ENCODE peak calls at places on chromosomes 7 and 10, in six cellular contexts. C, E, Q, B, I and J are unnamed samples.

GRCh38 chr7:101160917-101161316 is 4.5 kb downstream of the VGF start:
- DNase-seq in C (no peak), E (no peak), Q (no peak), B (no peak), I (no peak), J (no peak)

GRCh38 chr7:128082431-128082830 is 51.2 kb upstream of the LRRC4 start:
- DNase-seq in C (no peak), E (no peak), Q (no peak), B (no peak), I (no peak), J (no peak)

GRCh38 chr7:120856621-120857352 is 1.2 kb downstream of the TSPAN12 start:
- DNase-seq in C (no peak), E (peak), Q (peak), B (peak), I (peak), J (peak)

GRCh38 chr10:112131361-112131760 is 52.2 kb downstream of the GPAM start:
- DNase-seq in C (no peak), E (no peak), Q (no peak), B (no peak), I (no peak), J (no peak)

GRCh38 chr7:68319061-68319460 is 1279.2 kb upstream of the AUTS2 start:
- DNase-seq in C (no peak), E (no peak), Q (no peak), B (no peak), I (no peak), J (no peak)

GRCh38 chr10:43233601-43234430 is 33.0 kb downstream of the RASGEF1A start:
- DNase-seq in C (no peak), E (no peak), Q (no peak), B (no peak), I (no peak), J (no peak)

GRCh38 chr10:97744405-97745035 is 7.6 kb downstream of the ZFYVE27 start:
- DNase-seq in C (no peak), E (no peak), Q (no peak), B (no peak), I (no peak), J (no peak)

GRCh38 chr10:77835669-77836086 is 90.9 kb downstream of the DLG5 start:
- DNase-seq in C (no peak), E (no peak), Q (no peak), B (no peak), I (peak), J (no peak)

GRCh38 chr10:21296575-21297355 is 228.7 kb downstream of the SKIDA1 start:
- DNase-seq in C (no peak), E (no peak), Q (no peak), B (no peak), I (no peak), J (no peak)

GRCh38 chr7:143936087-143937009 is 1.3 kb downstream of the OR2F2 start:
- DNase-seq in C (no peak), E (peak), Q (peak), B (peak), I (peak), J (peak)

GRCh38 chr7:4683043-4683883 is 1.2 kb downstream of the FOXK1 start:
- DNase-seq in C (no peak), E (no peak), Q (peak), B (peak), I (no peak), J (peak)

GRCh38 chr10:21953585-21954057 is 49.9 kb downstream of the DNAJC1 start:
- DNase-seq in C (peak), E (peak), Q (peak), B (peak), I (no peak), J (peak)

GRCh38 chr7:14144109-14144508 is 154.6 kb upstream of the ETV1 start:
- DNase-seq in C (no peak), E (no peak), Q (no peak), B (no peak), I (no peak), J (no peak)

GRCh38 chr7:153061913-153062528 is 302.5 kb downstream of the ACTR3B start:
- DNase-seq in C (no peak), E (no peak), Q (no peak), B (no peak), I (no peak), J (no peak)

GRCh38 chr10:55464083-55464482 is 663.1 kb upstream of the PCDH15 start:
- DNase-seq in C (no peak), E (no peak), Q (no peak), B (no peak), I (no peak), J (no peak)

GRCh38 chr7:25675789-25676474 is 447.6 kb upstream of the NPVF start:
- DNase-seq in C (no peak), E (no peak), Q (no peak), B (no peak), I (no peak), J (no peak)

GRCh38 chr7:155001756-155002410 is 1.0 kb downstream of the PAXIP1 start:
- DNase-seq in C (no peak), E (peak), Q (peak), B (peak), I (no peak), J (peak)

GRCh38 chr10:22341936-22342222 is 3.4 kb upstream of the SPAG6 start:
- DNase-seq in C (no peak), E (no peak), Q (no peak), B (no peak), I (no peak), J (no peak)

GRCh38 chr7:113831509-113831908 is 87.3 kb downstream of the PPP1R3A start:
- DNase-seq in C (no peak), E (peak), Q (no peak), B (peak), I (peak), J (no peak)

GRCh38 chr10:117268907-117269306 is 28.0 kb downstream of the SLC18A2 start:
- DNase-seq in C (no peak), E (no peak), Q (no peak), B (no peak), I (no peak), J (no peak)

GRCh38 chr10:117271427-117271826 is 30.5 kb downstream of the SLC18A2 start:
- DNase-seq in C (peak), E (peak), Q (peak), B (no peak), I (peak), J (peak)

GRCh38 chr10:117266812-117267211 is 25.9 kb downstream of the SLC18A2 start:
- DNase-seq in C (no peak), E (no peak), Q (no peak), B (no peak), I (no peak), J (no peak)

GRCh38 chr10:117266400-117266799 is 25.5 kb downstream of the SLC18A2 start:
- DNase-seq in C (no peak), E (no peak), Q (no peak), B (no peak), I (no peak), J (no peak)

GRCh38 chr10:117268258-117268657 is 27.3 kb downstream of the SLC18A2 start:
- DNase-seq in C (no peak), E (no peak), Q (no peak), B (no peak), I (no peak), J (no peak)
- H3K4me3 ChIP-seq in C (no peak), E (no peak), Q (no peak), B (no peak), I (no peak), J (no peak)

DNA sequence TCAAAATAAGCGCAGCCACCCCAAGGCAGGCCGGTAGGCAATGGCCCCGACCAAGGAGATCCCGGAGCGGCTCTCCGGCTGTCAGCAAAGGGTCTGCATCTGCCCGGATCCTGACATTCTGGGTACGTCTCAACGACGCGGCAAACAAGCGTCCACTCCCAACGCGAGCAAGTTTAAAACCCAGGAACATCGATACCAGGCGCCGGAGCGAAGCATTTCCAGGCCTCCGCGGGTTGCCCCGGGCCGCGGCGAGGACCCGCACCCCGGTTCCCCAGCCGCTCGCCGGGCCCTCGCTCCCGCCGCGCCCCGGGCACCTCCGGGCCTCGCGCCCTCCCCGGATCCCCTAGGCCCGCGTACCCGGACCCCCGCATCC is 456 bp downstream of the URGCP start:
- DNase-seq in C (peak), E (peak), Q (peak), B (peak), I (peak), J (peak)
- H3K4me3 ChIP-seq in C (peak), E (peak), Q (peak), B (peak), I (peak), J (peak)

GRCh38 chr7:151381083-151381332 is 28.8 kb downstream of the WDR86 start:
- DNase-seq in C (no peak), E (no peak), Q (no peak), B (no peak), I (no peak), J (no peak)
- H3K4me3 ChIP-seq in C (no peak), E (no peak), Q (no peak), B (no peak), I (no peak), J (no peak)

GRCh38 chr10:113960617-113961260 is 82.9 kb upstream of the ADRB1 start:
- DNase-seq in C (peak), E (peak), Q (peak), B (no peak), I (no peak), J (no peak)

GRCh38 chr10:113958631-113959382 is 84.9 kb upstream of the ADRB1 start:
- DNase-seq in C (peak), E (peak), Q (peak), B (peak), I (peak), J (peak)

GRCh38 chr10:113965077-113965476 is 78.6 kb upstream of the ADRB1 start:
- DNase-seq in C (no peak), E (no peak), Q (no peak), B (no peak), I (no peak), J (no peak)

GRCh38 chr10:113959383-113959760 is 84.3 kb upstream of the ADRB1 start:
- DNase-seq in C (peak), E (peak), Q (no peak), B (no peak), I (peak), J (no peak)

DNA sequence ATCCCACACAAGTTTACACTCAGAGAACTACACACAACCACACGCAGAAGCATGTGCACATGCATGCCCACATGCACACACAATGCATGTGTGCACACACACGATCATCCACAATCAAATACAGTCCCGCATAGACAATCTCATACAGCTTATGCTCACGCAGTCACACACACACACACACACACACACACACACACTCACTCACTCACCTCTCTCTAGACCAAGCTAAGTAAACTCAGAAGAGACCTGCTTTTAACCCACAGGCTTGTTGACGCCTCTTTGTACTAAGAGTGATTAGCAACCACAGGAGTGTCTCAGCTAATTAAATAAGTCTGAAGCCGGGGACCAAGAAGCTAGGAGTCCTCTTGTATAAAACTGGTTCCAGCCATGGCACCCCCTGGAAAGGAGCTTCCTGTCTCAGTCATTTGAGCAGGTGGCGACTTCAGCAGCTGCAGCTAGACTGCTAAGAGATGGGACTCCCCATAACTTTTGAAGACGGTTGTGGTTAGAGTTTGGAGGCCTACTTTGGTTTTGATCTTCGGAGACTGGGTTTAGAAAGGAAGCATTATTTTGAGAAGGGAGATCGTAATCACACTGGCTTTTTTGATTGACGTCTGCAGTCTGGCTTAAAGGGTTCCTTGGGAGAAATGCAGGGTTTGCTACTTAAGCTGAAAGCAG is 82.3 kb upstream of the ADRB1 start:
- DNase-seq in C (no peak), E (no peak), Q (no peak), B (no peak), I (no peak), J (no peak)
- H3K4me3 ChIP-seq in C (no peak), E (no peak), Q (no peak), B (no peak), I (no peak), J (no peak)

GRCh38 chr7:151010002-151010306 is 14.3 kb downstream of the ATG9B start:
- DNase-seq in C (no peak), E (no peak), Q (no peak), B (no peak), I (no peak), J (no peak)

GRCh38 chr7:151008511-151009323 is 15.6 kb downstream of the ATG9B start:
- DNase-seq in C (peak), E (no peak), Q (no peak), B (peak), I (no peak), J (peak)

GRCh38 chr7:151010307-151011096 is 13.8 kb downstream of the ATG9B start:
- DNase-seq in C (peak), E (peak), Q (no peak), B (no peak), I (no peak), J (no peak)

GRCh38 chr7:151008143-151008510 is 16.2 kb downstream of the ATG9B start:
- DNase-seq in C (peak), E (peak), Q (no peak), B (no peak), I (no peak), J (peak)

DNA sequence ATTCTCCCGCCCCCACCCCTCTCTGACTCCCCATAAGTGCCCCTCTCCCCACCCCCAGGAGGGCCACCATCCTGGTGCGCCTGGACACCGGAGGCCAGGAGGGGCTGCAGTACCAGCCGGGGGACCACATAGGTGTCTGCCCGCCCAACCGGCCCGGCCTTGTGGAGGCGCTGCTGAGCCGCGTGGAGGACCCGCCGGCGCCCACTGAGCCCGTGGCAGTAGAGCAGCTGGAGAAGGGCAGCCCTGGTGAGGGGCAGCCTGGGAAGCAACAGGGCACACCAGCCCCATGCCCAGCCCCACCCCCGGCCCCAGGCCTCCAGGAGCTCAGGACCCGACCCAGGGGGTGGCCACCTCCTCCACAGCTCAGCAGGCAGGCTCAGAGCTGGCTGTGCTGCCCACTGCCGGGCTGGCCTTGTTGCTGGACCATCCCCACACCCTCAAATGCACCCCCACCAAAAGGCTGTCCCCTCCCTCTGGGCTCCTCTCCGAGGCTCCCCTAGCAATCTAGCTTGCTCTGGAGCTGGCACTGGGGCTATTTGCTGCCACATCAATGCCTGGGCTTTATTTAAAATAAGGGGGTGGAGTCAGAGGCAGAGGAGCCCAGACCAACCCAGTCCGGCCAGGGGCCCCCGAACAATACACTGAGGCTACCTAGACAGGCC is 14.8 kb downstream of the ATG9B start:
- DNase-seq in C (no peak), E (no peak), Q (no peak), B (no peak), I (no peak), J (no peak)
- H3K4me3 ChIP-seq in C (no peak), E (no peak), Q (no peak), B (no peak), I (no peak), J (no peak)

DNA sequence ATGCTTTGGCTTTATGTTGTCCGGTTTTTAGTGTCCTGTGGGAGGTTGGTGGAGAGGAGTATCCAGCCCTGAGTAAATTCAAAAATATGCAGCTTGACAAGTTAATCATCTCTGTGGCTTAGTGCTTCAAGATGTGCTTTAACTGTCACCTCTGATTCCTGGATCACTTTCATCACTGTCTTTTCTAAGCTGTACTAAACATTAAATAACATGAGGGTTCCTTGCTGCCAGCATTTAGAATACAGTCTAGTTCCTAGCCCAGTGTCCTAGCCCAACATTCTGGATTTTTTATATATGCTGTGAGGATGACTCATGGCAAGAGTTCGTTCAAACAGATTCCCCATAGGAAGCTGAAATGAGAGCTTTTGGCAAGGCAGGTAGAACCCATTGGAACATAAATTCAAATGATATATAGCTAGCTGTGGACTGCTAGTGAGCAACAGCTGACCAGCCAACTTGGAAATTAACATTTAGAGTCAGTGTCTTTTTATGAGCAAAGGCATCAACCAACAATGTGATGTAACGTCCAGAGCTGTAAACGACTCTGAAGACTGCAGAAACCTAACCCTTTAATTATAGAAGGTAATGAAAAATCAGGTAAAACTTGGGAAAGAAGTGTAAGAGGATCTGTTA is 80.6 kb upstream of the OIT3 start:
- DNase-seq in C (peak), E (peak), Q (peak), B (peak), I (peak), J (peak)
- H3K4me3 ChIP-seq in C (no peak), E (no peak), Q (no peak), B (no peak), I (no peak), J (no peak)

DNA sequence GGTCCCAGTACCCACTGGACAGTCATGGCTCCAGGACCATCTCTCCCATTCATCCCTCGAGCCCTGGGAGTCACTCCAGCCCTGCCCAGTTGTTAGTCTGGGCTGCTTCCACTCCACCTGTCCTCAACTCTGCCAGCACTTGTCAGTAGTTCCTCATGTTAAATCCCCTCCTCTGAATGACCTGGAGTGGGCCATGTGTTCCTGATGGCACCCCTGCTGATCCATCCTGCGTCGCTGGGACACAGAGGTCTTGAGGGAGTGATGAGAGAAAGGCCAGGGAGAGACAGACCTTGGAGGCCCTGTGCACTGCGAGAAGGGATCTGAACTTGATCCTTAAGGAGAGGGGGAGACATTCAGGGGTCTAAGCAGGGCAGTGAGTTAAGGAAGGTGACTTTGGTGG is 174.9 kb downstream of the GRID1 start:
- DNase-seq in C (no peak), E (no peak), Q (no peak), B (no peak), I (no peak), J (no peak)
- H3K4me3 ChIP-seq in C (no peak), E (no peak), Q (no peak), B (no peak), I (no peak), J (no peak)

DNA sequence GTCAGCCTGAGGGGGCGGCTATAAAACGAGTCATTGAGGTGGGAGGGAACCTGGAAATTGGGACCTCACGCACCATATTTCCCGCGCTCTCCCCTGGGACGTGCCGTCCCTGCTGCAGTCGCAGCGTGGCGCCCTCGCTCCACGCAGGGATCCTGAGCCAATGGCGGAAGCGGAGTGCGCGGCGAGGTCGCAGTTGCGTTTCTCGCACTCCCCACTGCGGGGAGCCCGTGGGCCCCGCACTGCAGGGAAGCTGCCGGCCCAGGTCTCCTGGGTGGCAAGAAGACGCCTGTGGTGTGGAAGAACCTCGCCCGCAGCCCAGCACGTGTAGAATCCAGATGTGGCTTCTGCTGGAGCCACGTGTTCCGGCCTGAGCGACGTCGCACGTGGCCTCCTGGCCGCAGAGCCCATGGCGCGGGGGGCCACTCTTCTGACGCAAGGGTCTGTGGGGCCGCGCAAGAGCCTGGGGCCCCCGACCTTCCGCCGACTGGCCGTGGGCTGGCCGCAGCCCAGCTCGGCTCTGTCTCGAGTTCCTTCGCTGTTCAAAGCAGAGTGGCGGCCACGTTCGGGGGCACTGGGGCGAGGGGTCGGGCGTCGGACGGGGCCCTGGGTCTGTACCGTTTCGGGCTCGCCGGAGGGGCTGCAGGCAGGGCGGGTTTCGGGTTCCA is 26.4 kb downstream of the HIF1AN start:
- DNase-seq in C (no peak), E (peak), Q (peak), B (peak), I (peak), J (peak)
- H3K4me3 ChIP-seq in C (no peak), E (no peak), Q (no peak), B (no peak), I (no peak), J (no peak)

DNA sequence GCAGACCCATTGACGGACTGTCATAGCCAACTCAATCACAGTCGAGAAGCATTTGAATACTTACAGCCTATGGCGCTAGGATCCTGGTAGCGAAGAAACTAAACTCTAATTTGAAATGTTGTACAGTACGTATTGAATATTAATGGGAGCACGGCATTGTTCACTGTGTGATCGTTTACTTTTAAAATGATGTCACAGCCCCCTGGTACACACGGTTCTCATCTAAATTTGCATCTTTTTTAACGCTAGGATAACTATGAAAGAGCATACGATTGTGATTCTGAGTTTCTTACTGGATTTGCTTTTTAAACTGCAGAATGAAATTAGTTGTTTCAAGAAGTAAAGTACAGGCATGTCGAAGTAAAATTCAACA is 895 bp upstream of the NAPEPLD start:
- DNase-seq in C (no peak), E (no peak), Q (no peak), B (no peak), I (no peak), J (no peak)
- H3K4me3 ChIP-seq in C (peak), E (peak), Q (peak), B (peak), I (peak), J (peak)